ENCODE peak calls at places on chromosomes 4 and X, in six cellular contexts. B is neural crest cell; I is A549; Y is activated CD4-positive, alpha-beta T cell treated with anti-CD3 and anti-CD28 coated beads, Interleukin-2, amount 50 U/mL, for 48 hours; A is stimulated activated CD8-positive, alpha-beta memory T cell treated with anti-CD3 and anti-CD28 coated beads, Interleukin-7, amount 100 ng/mL, for 4 hours; T is Peyer's patch. K is an unnamed sample.
A peak's percentile ranks its signal among the peaks of the same experiment; 100 is the strongest.

GRCh38 chrX:73214366-73215094 is at the start of gene NAP1L2:
- DNase-seq in B (peak; percentile 25), I (peak; percentile 55), Y (peak; percentile 25), A (peak; percentile 29), T (peak; percentile 50), K (peak; percentile 39)

GRCh38 chr4:39613093-39613656 is 25.5 kb downstream of the SMIM14 start:
- DNase-seq in B (no peak), I (peak; percentile 31), Y (no peak), A (no peak), T (no peak), K (no peak)

GRCh38 chr4:2686379-2687265 is 69.5 kb downstream of the TNIP2 start:
- DNase-seq in B (no peak), I (no peak), Y (no peak), A (no peak), T (no peak), K (no peak)

GRCh38 chrX:989959-990510 is 222.4 kb downstream of the CRLF2 start:
- DNase-seq in B (peak; percentile 23), I (peak; percentile 99), Y (peak; percentile 4), A (peak; percentile 6), T (peak; percentile 91), K (no peak)

GRCh38 chr4:183747380-183747779 is 88.3 kb downstream of the TRAPPC11 start:
- DNase-seq in B (no peak), I (no peak), Y (no peak), A (no peak), T (no peak), K (no peak)

GRCh38 chr4:24472514-24473308 is 111.6 kb downstream of the DHX15 start:
- DNase-seq in B (peak; percentile 76), I (peak; percentile 82), Y (peak; percentile 56), A (peak; percentile 12), T (peak; percentile 82), K (peak; percentile 80)

GRCh38 chr4:159071178-159071968 is 31.5 kb upstream of the RAPGEF2 start:
- DNase-seq in B (no peak), I (peak; percentile 39), Y (no peak), A (no peak), T (no peak), K (no peak)

GRCh38 chr4:21728231-21728758 is 220.3 kb downstream of the KCNIP4 start:
- DNase-seq in B (no peak), I (no peak), Y (no peak), A (no peak), T (no peak), K (no peak)

GRCh38 chr4:1075809-1076524 is 37.4 kb downstream of the RNF212 start:
- DNase-seq in B (no peak), I (no peak), Y (no peak), A (no peak), T (no peak), K (no peak)

GRCh38 chr4:136097676-136098075 is 1434.6 kb downstream of the PCDH18 start:
- DNase-seq in B (no peak), I (no peak), Y (no peak), A (no peak), T (no peak), K (no peak)

GRCh38 chr4:165332502-165332901 is 5.0 kb downstream of the MSMO1 start:
- DNase-seq in B (no peak), I (no peak), Y (no peak), A (no peak), T (no peak), K (no peak)

GRCh38 chr4:111744847-111745246 is 400.4 kb upstream of the FAM241A start:
- DNase-seq in B (no peak), I (no peak), Y (no peak), A (no peak), T (no peak), K (no peak)

GRCh38 chr4:174037049-174037448 is 246.4 kb downstream of the FBXO8 start:
- DNase-seq in B (no peak), I (no peak), Y (no peak), A (no peak), T (no peak), K (no peak)

GRCh38 chrX:41085883-41086626 is 810 bp downstream of the USP9X start:
- DNase-seq in B (peak; percentile 25), I (peak; percentile 65), Y (peak; percentile 41), A (no peak), T (peak; percentile 73), K (peak; percentile 64)

GRCh38 chr4:7828926-7829325 is 110.7 kb downstream of the AFAP1 start:
- DNase-seq in B (no peak), I (no peak), Y (no peak), A (no peak), T (no peak), K (no peak)

GRCh38 chr4:118224239-118224829 is 128.5 kb downstream of the PRSS12 start:
- DNase-seq in B (no peak), I (peak; percentile 52), Y (no peak), A (no peak), T (no peak), K (no peak)

GRCh38 chr4:7711330-7711963 is 228.2 kb downstream of the AFAP1 start:
- DNase-seq in B (no peak), I (no peak), Y (no peak), A (no peak), T (no peak), K (no peak)

GRCh38 chrX:68332156-68332823 is 101.0 kb downstream of the OPHN1 start:
- DNase-seq in B (no peak), I (no peak), Y (no peak), A (no peak), T (no peak), K (no peak)

GRCh38 chrX:69238960-69239231 is 73.6 kb upstream of the PJA1 start:
- DNase-seq in B (no peak), I (no peak), Y (no peak), A (no peak), T (no peak), K (no peak)

GRCh38 chr4:94365304-94365703 is 22.7 kb upstream of the HPGDS start:
- DNase-seq in B (no peak), I (no peak), Y (no peak), A (no peak), T (no peak), K (no peak)

GRCh38 chr4:184385705-184386141 is 88.6 kb downstream of the IRF2 start:
- DNase-seq in B (no peak), I (no peak), Y (no peak), A (no peak), T (peak; percentile 79), K (no peak)

GRCh38 chrX:138487866-138488265 is 223.7 kb downstream of the FGF13 start:
- DNase-seq in B (no peak), I (no peak), Y (no peak), A (no peak), T (no peak), K (no peak)

GRCh38 chrX:109635151-109635550 is 10.2 kb upstream of the KCNE5 start:
- DNase-seq in B (no peak), I (peak; percentile 15), Y (no peak), A (no peak), T (no peak), K (no peak)

GRCh38 chr4:61837395-61837794 is 637.3 kb downstream of the ADGRL3 start:
- DNase-seq in B (no peak), I (no peak), Y (no peak), A (no peak), T (no peak), K (no peak)

GRCh38 chr4:86451560-86452322 is 91.9 kb upstream of the MAPK10 start:
- DNase-seq in B (no peak), I (peak; percentile 3), Y (no peak), A (no peak), T (no peak), K (no peak)

GRCh38 chr4:77578145-77578544 is 27.5 kb upstream of the CXCL13 start:
- DNase-seq in B (no peak), I (no peak), Y (no peak), A (no peak), T (no peak), K (no peak)

GRCh38 chrX:10212395-10212794 is 55.6 kb downstream of the CLCN4 start:
- DNase-seq in B (no peak), I (no peak), Y (no peak), A (no peak), T (no peak), K (no peak)

GRCh38 chrX:12702509-12703091 is 88.6 kb upstream of the PRPS2 start:
- DNase-seq in B (peak; percentile 14), I (peak; percentile 17), Y (peak; percentile 2), A (no peak), T (no peak), K (no peak)

GRCh38 chr4:33493231-33493630 is 2751.1 kb downstream of the ARAP2 start:
- DNase-seq in B (no peak), I (no peak), Y (no peak), A (no peak), T (no peak), K (no peak)

GRCh38 chr4:157779084-157779483 is 393.7 kb downstream of the GASK1B start:
- DNase-seq in B (no peak), I (no peak), Y (no peak), A (no peak), T (no peak), K (no peak)

GRCh38 chr4:33537527-33537926 is 2706.8 kb downstream of the ARAP2 start:
- DNase-seq in B (no peak), I (no peak), Y (no peak), A (no peak), T (no peak), K (no peak)

GRCh38 chr4:40423735-40424134 is 88.6 kb downstream of the CHRNA9 start:
- DNase-seq in B (no peak), I (peak; percentile 43), Y (no peak), A (no peak), T (no peak), K (no peak)

GRCh38 chr4:130056286-130056685 is 960.3 kb downstream of the C4orf33 start:
- DNase-seq in B (no peak), I (no peak), Y (no peak), A (no peak), T (no peak), K (no peak)

GRCh38 chrX:68045008-68045577 is 388.2 kb downstream of the OPHN1 start:
- DNase-seq in B (no peak), I (no peak), Y (no peak), A (no peak), T (no peak), K (no peak)

K was measured in left lobe of liver.